ENCODE peak calls at places on chromosomes 7 and 10, in four cellular contexts. N, K, X and P are unnamed samples.

GRCh38 chr10:29703276-29703675 is 68.5 kb upstream of the SVIL start:
- DNase-seq in X (no peak), K (no peak), N (no peak), P (no peak)

GRCh38 chr10:73537288-73537687 is 41.5 kb upstream of the PPP3CB start:
- DNase-seq in N (no peak), X (no peak), K (no peak), P (no peak)

GRCh38 chr10:32142646-32143045 is 86.4 kb upstream of the KIF5B start:
- DNase-seq in K (no peak), X (no peak), N (no peak), P (no peak)

GRCh38 chr7:95545007-95545615 is 51.2 kb downstream of the PDK4 start:
- DNase-seq in N (no peak), X (no peak), K (peak), P (peak)

GRCh38 chr10:87847550-87847949 is 15.8 kb downstream of the KLLN start:
- DNase-seq in X (no peak), K (no peak), N (no peak), P (no peak)

GRCh38 chr7:47225387-47226170 is 356.3 kb downstream of the TNS3 start:
- DNase-seq in N (no peak), X (no peak), K (no peak), P (no peak)

GRCh38 chr10:7957591-7957990 is 96.9 kb upstream of the GATA3 start:
- DNase-seq in N (no peak), K (no peak), X (no peak), P (no peak)

GRCh38 chr10:49448924-49449323 is 53.0 kb upstream of the DRGX start:
- DNase-seq in X (no peak), K (no peak), N (no peak), P (no peak)

GRCh38 chr7:112395411-112395810 is 54.8 kb upstream of the IFRD1 start:
- DNase-seq in N (no peak), X (no peak), K (no peak), P (no peak)

GRCh38 chr7:66356277-66356721 is 151.2 kb downstream of the TPST1 start:
- DNase-seq in N (no peak), K (no peak), X (no peak), P (no peak)

GRCh38 chr7:146115665-146116451 is 743 bp upstream of the CNTNAP2 start:
- DNase-seq in K (no peak), X (peak), N (peak), P (peak)

GRCh38 chr7:140541513-140542192 is 62.3 kb upstream of the MKRN1 start:
- DNase-seq in N (peak), X (peak), K (peak), P (peak)

GRCh38 chr7:28774529-28775057 is 183.5 kb downstream of the TRIL start:
- DNase-seq in K (no peak), N (no peak), X (no peak), P (no peak)

GRCh38 chr10:82148764-82149163 is 273.8 kb downstream of the NRG3 start:
- DNase-seq in K (no peak), X (no peak), N (no peak), P (no peak)

DNA sequence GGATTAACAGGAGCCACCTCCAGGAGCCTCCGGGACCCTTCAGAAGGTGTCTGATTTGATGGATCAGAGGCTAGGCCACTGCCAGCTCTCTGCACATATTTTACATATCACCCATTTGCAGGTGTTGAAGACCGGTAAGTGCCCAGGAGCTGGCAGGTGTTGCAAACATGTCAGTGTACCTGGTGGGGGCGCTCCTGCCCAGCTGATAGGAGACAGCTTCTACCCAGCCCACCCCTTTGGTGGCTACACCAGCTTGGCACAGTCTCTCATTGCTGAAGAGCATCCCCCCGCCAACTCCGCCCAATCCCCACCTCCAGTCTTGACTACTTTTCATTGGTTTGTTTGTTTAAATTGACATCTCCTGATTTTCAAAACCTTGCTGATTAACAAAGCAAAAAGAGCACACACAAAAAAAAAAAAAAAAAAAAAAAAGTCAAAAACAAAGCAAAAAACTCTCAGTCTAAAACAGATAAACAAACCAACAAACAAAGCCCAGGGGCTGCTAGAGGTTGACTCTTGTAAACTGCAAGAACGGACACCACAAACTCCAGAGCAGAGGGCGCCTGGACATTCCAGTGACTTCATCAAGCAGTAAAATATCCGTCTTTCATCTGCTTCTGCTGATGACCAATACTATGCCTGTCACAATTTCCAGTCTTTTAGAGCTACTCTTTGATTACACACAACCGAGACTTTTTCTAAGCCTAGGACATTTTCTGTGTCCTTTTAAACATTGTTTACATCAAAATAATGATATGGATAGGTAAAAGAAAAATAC is 275.3 kb downstream of the NRG3 start:
- DNase-seq in N (peak), X (no peak), K (no peak), P (peak)
- TF ChIP-seq ELF4 in N (no peak), X (no peak), K (no peak), P (no peak)

GRCh38 chr7:100679129-100679926 is 5.8 kb downstream of the GNB2 start:
- DNase-seq in N (no peak), X (peak), K (no peak), P (no peak)

GRCh38 chr7:100681491-100682227 is 8.1 kb downstream of the GNB2 start:
- DNase-seq in K (no peak), X (no peak), N (no peak), P (no peak)

GRCh38 chr7:100678291-100678984 is 4.9 kb downstream of the GNB2 start:
- DNase-seq in X (peak), K (no peak), N (no peak), P (no peak)

GRCh38 chr7:100680589-100681271 is 7.2 kb downstream of the GNB2 start:
- DNase-seq in X (peak), N (no peak), K (no peak), P (no peak)

GRCh38 chr7:100679927-100680588 is 6.5 kb downstream of the GNB2 start:
- DNase-seq in N (no peak), X (peak), K (no peak), P (no peak)
- TF ChIP-seq ELF4 in N (no peak), X (no peak), K (no peak), P (no peak)

DNA sequence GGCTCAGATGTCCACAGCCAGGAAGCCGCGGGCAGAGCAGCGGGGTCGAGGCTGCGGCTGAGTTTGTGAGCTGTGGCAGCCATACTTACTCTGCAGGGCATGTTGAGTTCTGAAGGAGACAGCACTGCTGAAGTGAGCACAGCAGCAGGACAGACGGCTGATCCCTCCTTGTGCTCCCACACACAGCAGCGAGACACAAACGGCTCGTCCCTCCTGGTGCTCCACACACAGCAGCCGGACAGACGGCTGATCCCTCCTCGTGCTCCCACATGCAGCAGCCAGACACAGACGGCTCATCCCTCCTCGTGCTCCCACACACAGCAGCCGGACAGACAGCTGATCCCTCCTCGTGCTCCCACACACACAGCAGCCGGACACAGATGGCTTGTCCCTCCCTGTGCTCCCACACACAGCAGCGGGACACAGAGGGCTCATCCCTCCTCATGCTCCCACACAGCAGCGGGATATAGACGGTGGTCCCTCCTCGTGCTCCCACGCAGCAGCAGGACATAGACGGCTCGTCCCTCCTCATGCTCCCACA is 305.1 kb downstream of the PTPRN2 start:
- DNase-seq in N (no peak), X (no peak), K (no peak), P (no peak)
- TF ChIP-seq ELF4 in N (no peak), X (no peak), K (no peak), P (no peak)

GRCh38 chr10:71472912-71473311 is 76.2 kb downstream of the CDH23 start:
- DNase-seq in K (no peak), X (no peak), N (no peak), P (no peak)

GRCh38 chr10:71472466-71472865 is 75.7 kb downstream of the CDH23 start:
- DNase-seq in N (no peak), K (no peak), X (no peak), P (no peak)

GRCh38 chr10:71468363-71469094 is 71.8 kb downstream of the CDH23 start:
- DNase-seq in X (no peak), K (no peak), N (no peak), P (no peak)

GRCh38 chr10:71471957-71472365 is 75.2 kb downstream of the CDH23 start:
- DNase-seq in X (no peak), N (no peak), K (no peak), P (no peak)

GRCh38 chr10:71471031-71471430 is 74.3 kb downstream of the CDH23 start:
- DNase-seq in X (no peak), K (no peak), N (no peak), P (no peak)
- TF ChIP-seq ELF4 in X (no peak), K (no peak), N (no peak), P (no peak)

GRCh38 chr10:96046546-96046945 is 3.2 kb downstream of the CCNJ start:
- DNase-seq in K (no peak), X (no peak), N (no peak), P (no peak)

GRCh38 chr10:96044686-96045085 is 1.3 kb downstream of the CCNJ start:
- DNase-seq in K (peak), N (no peak), X (no peak), P (peak)

GRCh38 chr10:96043895-96044580 is 655 bp downstream of the CCNJ start:
- DNase-seq in N (peak), X (peak), K (peak), P (peak)

GRCh38 chr10:96049340-96049739 is 6.0 kb downstream of the CCNJ start:
- DNase-seq in K (no peak), X (no peak), N (no peak), P (no peak)

DNA sequence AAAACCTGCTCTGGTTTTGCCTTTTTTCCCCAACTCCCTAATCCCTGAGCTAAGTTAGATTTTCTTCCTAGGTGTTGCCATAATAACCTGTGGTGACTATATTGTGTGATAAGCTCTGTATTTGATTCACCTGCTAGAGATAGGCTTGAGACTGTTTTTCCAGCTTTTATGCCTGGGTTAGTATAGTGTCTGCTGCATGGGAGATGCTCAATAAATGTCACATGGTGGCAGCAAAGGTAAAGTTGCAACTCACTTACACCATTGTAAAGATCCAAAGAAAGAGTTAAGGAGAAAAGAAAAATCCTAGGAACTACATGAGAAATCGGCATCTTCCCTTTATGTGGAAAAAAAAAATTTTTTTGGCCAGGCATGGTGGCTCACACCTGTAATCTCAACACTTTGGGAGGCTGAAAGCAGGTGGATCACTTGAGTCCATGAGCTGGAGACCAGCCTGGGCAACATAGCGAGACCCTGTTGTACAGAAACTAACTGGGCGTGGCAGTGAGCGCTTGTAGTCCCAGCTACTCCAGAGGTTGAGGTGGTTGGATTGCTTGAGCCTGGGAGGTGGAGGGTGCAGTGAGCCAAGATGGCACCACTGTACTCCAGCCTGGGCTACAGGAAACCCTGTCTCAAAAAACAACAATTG is 3.7 kb downstream of the CCNJ start:
- DNase-seq in X (no peak), K (peak), N (no peak), P (no peak)
- TF ChIP-seq ELF4 in X (no peak), K (no peak), N (no peak), P (no peak)

GRCh38 chr7:78437118-78437517 is 638.5 kb downstream of the PHTF2 start:
- DNase-seq in K (peak), N (no peak), X (no peak), P (no peak)

GRCh38 chr7:78433421-78433820 is 634.8 kb downstream of the PHTF2 start:
- DNase-seq in K (no peak), X (no peak), N (no peak), P (no peak)

GRCh38 chr7:78434281-78434680 is 635.7 kb downstream of the PHTF2 start:
- DNase-seq in X (no peak), N (peak), K (no peak), P (no peak)

GRCh38 chr7:78438433-78438832 is 639.9 kb downstream of the PHTF2 start:
- DNase-seq in N (no peak), X (no peak), K (no peak), P (no peak)

GRCh38 chr7:78435355-78435754 is 636.8 kb downstream of the PHTF2 start:
- DNase-seq in K (no peak), N (no peak), X (no peak), P (no peak)
- TF ChIP-seq ELF4 in K (no peak), N (no peak), X (no peak), P (no peak)

DNA sequence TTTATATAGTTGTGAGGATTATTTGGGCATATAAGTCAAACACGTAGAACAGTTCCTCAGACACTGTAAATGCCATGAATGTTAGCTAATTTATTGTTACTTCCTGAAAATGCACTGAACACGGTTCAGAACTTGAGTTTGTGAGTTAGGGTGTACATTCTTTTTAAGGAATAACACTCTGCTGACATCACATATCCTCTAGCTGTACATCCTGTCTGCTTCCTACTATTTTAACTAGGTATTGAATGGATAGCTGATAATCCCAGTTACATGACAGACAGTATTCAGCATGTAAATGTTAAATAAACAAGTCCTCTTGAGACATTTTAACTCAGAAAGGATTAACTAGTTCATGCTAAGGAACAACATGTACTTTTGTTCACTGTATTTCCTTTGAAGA is 16.0 kb downstream of the SAMD8 start:
- DNase-seq in K (no peak), N (no peak), X (no peak), P (no peak)
- TF ChIP-seq ELF4 in K (no peak), N (no peak), X (no peak), P (no peak)

GRCh38 chr7:90574136-90574819 is 21.8 kb upstream of the CDK14 start:
- DNase-seq in K (no peak), N (no peak), X (no peak), P (no peak)
- TF ChIP-seq ELF4 in K (no peak), N (no peak), X (no peak), P (no peak)

GRCh38 chr7:159159731-159160130 is 15.1 kb upstream of the VIPR2 start:
- DNase-seq in N (no peak), X (no peak), K (no peak), P (no peak)

GRCh38 chr7:159157714-159158113 is 13.0 kb upstream of the VIPR2 start:
- DNase-seq in X (no peak), N (no peak), K (no peak), P (peak)

GRCh38 chr7:159158125-159158887 is 13.6 kb upstream of the VIPR2 start:
- DNase-seq in K (no peak), X (no peak), N (no peak), P (peak)

GRCh38 chr7:159158888-159159405 is 14.3 kb upstream of the VIPR2 start:
- DNase-seq in K (no peak), N (no peak), X (no peak), P (peak)

DNA sequence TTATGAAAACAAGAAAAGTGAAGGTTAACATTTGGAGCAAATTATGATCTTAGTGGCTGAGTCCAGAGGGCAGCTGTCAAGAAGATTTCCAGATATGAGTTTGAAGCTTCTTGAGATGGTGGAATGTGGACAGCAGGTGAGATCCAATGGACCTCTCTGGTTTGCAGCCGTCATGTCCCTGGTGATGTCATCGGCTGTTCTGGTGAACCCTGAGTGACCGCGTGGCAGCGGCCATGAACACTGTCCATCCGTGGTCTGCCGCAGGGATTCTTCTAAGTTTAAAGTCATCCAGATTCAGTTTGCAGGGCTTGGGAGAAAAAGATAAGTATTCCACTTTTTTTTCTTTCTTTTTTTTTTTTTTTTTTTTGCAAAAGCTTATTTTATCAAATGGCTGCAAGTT is 15.8 kb upstream of the VIPR2 start:
- DNase-seq in X (no peak), N (no peak), K (no peak), P (no peak)
- TF ChIP-seq ELF4 in X (no peak), N (no peak), K (no peak), P (no peak)